ENCODE peak calls at places on chromosomes 1 and 21, in seven cellular contexts. B, L, T, N, U, Z and D are unnamed samples.

GRCh38 chr1:228006034-228006792 is 585 bp upstream of the WNT3A start:
- DNase-seq in B (no peak), L (no peak), T (no peak), N (peak; percentile 21), U (no peak), Z (no peak), D (no peak)

GRCh38 chr1:152519876-152520275 is 5.6 kb downstream of the CRCT1 start:
- DNase-seq in B (no peak), L (no peak), T (no peak), N (no peak), U (no peak), Z (no peak), D (no peak)

GRCh38 chr1:178238722-178239510 is 145.0 kb downstream of the RASAL2 start:
- DNase-seq in B (peak; percentile 85), L (peak; percentile 99), T (peak; percentile 41), N (no peak), U (peak; percentile 47), Z (no peak), D (peak; percentile 97)

GRCh38 chr1:107430540-107431228 is 289.8 kb downstream of the NTNG1 start:
- DNase-seq in B (peak; percentile 12), L (no peak), T (peak; percentile 57), N (peak; percentile 30), U (peak; percentile 76), Z (peak; percentile 48), D (no peak)

GRCh38 chr1:18351735-18352134 is 129.0 kb upstream of the KLHDC7A start:
- DNase-seq in B (no peak), L (no peak), T (no peak), N (no peak), U (no peak), Z (no peak), D (no peak)

GRCh38 chr1:226268421-226269124 is 40.4 kb downstream of the LIN9 start:
- DNase-seq in B (no peak), L (peak; percentile 80), T (no peak), N (no peak), U (no peak), Z (no peak), D (peak; percentile 12)

GRCh38 chr1:39148942-39149341 is 55.6 kb upstream of the MACF1 start:
- DNase-seq in B (no peak), L (no peak), T (no peak), N (no peak), U (no peak), Z (no peak), D (no peak)

GRCh38 chr21:43866659-43867331 is 1.8 kb downstream of the AGPAT3 start:
- DNase-seq in B (no peak), L (no peak), T (peak; percentile 50), N (peak; percentile 41), U (peak; percentile 80), Z (peak; percentile 87), D (no peak)

GRCh38 chr1:168112673-168113305 is 23.9 kb downstream of the GPR161 start:
- DNase-seq in B (peak; percentile 22), L (peak; percentile 56), T (peak; percentile 76), N (no peak), U (peak; percentile 74), Z (no peak), D (peak; percentile 55)

GRCh38 chr1:206684478-206685255 is at the start of gene MAPKAPK2:
- DNase-seq in B (no peak), L (no peak), T (peak; percentile 77), N (peak; percentile 71), U (peak; percentile 94), Z (peak; percentile 79), D (no peak)

GRCh38 chr1:30765610-30766434 is 8.2 kb upstream of the LAPTM5 start:
- DNase-seq in B (no peak), L (no peak), T (no peak), N (no peak), U (no peak), Z (no peak), D (no peak)

GRCh38 chr1:8533907-8534306 is 216.0 kb downstream of the SLC45A1 start:
- DNase-seq in B (no peak), L (no peak), T (no peak), N (no peak), U (no peak), Z (no peak), D (no peak)

GRCh38 chr1:1111516-1112236 is 4.2 kb downstream of the C1orf159 start:
- DNase-seq in B (no peak), L (no peak), T (no peak), N (no peak), U (no peak), Z (no peak), D (no peak)

GRCh38 chr1:232998646-232999045 is 48.2 kb downstream of the NTPCR start:
- DNase-seq in B (no peak), L (no peak), T (no peak), N (no peak), U (no peak), Z (no peak), D (no peak)

DNA sequence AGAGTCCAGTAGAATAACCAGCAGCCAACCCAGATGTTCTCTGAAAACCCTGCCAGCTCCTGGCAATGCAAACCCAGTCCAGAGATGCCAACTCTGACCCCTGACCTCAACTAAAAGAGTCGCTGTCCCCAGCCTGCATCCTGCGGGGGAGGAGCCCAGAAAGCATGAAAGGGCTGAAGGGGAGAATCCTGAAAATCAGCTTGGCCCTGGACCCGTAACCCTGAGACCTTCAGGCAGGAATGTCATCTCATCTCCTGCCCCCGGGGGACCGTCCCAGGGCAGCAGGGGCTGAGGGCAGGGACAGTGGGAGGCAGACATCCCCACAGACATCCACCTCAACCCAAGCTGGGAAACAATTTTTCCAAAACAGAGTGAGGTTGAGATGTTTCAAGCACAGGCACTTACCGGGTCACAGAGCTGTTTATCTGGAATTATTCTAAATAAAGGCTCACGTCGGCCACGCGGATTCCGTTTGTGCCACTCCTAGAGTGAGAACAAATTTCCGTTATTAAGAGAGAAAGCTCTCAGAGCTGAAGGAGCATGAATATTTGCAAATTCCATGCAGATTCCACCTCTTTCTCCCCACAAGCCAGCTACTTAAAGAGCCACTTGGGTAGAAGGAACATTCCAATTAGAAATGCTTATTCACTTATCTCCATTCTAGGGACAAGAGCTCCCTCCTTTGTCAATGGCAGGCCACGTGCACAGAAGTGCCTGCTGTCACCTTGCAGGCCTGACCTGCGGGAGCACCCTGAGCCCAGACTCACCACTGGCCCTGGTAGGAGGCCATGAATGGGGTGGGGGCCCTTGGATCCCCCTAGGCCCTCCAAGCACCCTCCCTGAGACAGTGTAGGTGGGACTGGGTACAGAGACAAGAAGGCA is 240.2 kb downstream of the NPHP4 start:
- DNase-seq in B (no peak), L (no peak), T (no peak), N (peak; percentile 50), U (no peak), Z (no peak), D (no peak)
- TF ChIP-seq CTCF in B (no peak), L (no peak), T (no peak), N (no peak), U (no peak), Z (no peak), D (no peak)

DNA sequence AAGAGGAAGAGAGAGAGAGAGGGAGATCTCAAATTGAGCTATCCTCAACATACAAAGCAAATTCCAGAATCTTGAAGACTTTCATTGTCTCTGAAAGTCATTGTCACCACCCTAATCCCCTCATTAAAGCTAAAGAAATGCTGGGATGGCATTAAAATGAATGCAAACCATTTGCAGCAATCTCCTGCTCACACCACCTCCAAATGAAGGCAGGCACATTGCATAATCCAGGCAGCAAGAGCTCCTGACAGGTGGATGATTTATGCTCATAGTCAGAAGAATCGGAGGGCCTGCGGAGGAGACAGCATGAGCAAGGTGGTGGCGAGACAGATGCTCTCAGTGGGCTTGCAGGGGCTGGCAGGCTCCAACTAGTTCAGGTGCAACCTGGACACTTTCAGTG is 90.2 kb downstream of the ESRRG start:
- DNase-seq in B (no peak), L (no peak), T (no peak), N (no peak), U (no peak), Z (no peak), D (no peak)
- TF ChIP-seq CTCF in B (no peak), L (no peak), T (no peak), N (no peak), U (no peak), Z (no peak), D (no peak)

DNA sequence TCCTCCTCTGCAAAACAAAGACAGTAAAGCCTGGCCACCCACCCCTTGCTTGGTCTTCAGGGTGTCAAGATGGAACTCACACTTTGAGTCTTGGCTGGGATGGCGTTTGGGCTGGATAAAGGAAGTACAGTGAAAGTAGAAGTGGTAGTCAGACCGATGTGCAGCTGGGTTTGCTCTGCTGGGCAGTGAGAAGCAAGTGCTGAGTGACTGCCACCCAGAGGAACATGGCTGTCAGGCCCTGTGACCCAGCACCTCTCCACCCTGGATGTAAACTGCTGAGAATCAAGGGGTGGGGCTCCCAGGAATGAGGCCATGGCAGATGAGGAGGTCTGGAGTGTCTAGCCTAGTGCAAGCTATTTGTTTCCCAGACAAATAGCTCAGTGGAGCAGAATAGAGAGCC is 51.2 kb downstream of the POFUT2 start:
- DNase-seq in B (no peak), L (peak; percentile 10), T (no peak), N (no peak), U (no peak), Z (no peak), D (no peak)
- TF ChIP-seq CTCF in B (no peak), L (no peak), T (no peak), N (no peak), U (no peak), Z (no peak), D (no peak)

DNA sequence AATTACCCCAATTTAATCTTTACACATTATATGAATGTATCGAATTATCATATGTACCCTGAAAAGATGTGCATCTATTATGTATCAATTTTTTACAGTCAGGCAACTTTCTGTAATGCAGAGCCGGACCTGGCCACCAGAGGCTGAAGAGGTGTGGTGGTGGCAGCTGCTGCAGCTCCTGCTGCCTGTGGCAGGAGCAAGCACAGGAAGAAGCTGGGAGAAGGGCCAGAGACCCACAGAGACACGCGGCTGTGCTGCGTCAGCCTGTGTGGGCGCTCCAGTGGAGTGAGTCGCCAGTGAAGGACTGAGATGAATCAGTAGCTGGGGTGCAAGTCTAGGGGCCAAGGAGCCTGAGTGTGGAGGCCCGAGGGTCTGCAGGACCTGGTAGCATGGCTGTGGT is 74.3 kb upstream of the COG2 start:
- DNase-seq in B (no peak), L (no peak), T (peak; percentile 82), N (no peak), U (peak; percentile 23), Z (peak; percentile 65), D (no peak)
- TF ChIP-seq CTCF in B (peak; percentile 5), L (no peak), T (peak; percentile 61), N (no peak), U (no peak), Z (peak; percentile 53), D (no peak)